ENCODE peak calls at places on chromosomes 4 and X, in four cellular contexts. F, U, B and W are unnamed samples.
A peak's percentile ranks its signal among the peaks of the same experiment; 100 is the strongest.

GRCh38 chrX:1322393-1322792 is 14.2 kb upstream of the IL3RA start:
- DNase-seq in F (no peak), B (no peak), U (no peak), W (no peak)

GRCh38 chr4:8241895-8242696 is 27.5 kb upstream of the HTRA3 start:
- DNase-seq in U (peak; percentile 80), F (peak; percentile 78), B (no peak), W (peak; percentile 95)

GRCh38 chr4:105061136-105061696 is 85.5 kb upstream of the TET2 start:
- DNase-seq in F (peak; percentile 2), U (peak; percentile 26), B (peak; percentile 85), W (no peak)

GRCh38 chr4:8478801-8479744 is 38.5 kb downstream of the TRMT44 start:
- DNase-seq in B (no peak), F (no peak), U (peak; percentile 64), W (no peak)

GRCh38 chr4:51843309-51844156 is 580 bp downstream of the DCUN1D4 start:
- DNase-seq in U (peak; percentile 76), B (no peak), F (peak; percentile 28), W (peak; percentile 58)

GRCh38 chr4:72314869-72315268 is 254.2 kb downstream of the ADAMTS3 start:
- DNase-seq in F (no peak), B (no peak), U (no peak), W (no peak)

GRCh38 chr4:32884198-32884597 is 2164.0 kb downstream of the PCDH7 start:
- DNase-seq in U (no peak), B (no peak), F (no peak), W (no peak)

GRCh38 chrX:70979136-70979762 is 48.4 kb upstream of the SLC7A3 start:
- DNase-seq in U (peak; percentile 54), B (no peak), F (peak; percentile 27), W (peak; percentile 10)

GRCh38 chrX:21176927-21177571 is 197.2 kb upstream of the CNKSR2 start:
- DNase-seq in F (no peak), B (no peak), U (no peak), W (no peak)

GRCh38 chr4:152957437-152958185 is 21.5 kb downstream of the FHDC1 start:
- DNase-seq in B (no peak), F (no peak), U (peak; percentile 14), W (no peak)

GRCh38 chr4:101171747-101172146 is 175.6 kb downstream of the PPP3CA start:
- DNase-seq in U (no peak), F (no peak), B (no peak), W (no peak)

GRCh38 chr4:115759231-115759630 is 645.8 kb upstream of the NDST4 start:
- DNase-seq in U (no peak), F (no peak), B (no peak), W (no peak)

GRCh38 chr4:185424905-185425599 is 712 bp downstream of the UFSP2 start:
- DNase-seq in U (peak; percentile 30), B (no peak), F (peak; percentile 1), W (no peak)

GRCh38 chrX:69539437-69539836 is 35.3 kb downstream of the NALF2 start:
- DNase-seq in F (no peak), B (no peak), U (no peak), W (no peak)

GRCh38 chrX:47248576-47248975 is 15.8 kb downstream of the USP11 start:
- DNase-seq in U (no peak), B (no peak), F (no peak), W (no peak)

GRCh38 chr4:113781439-113782040 is 20.0 kb upstream of the CAMK2D start:
- DNase-seq in F (no peak), B (no peak), U (peak; percentile 7), W (no peak)

GRCh38 chrX:149849787-149850186 is 31.2 kb upstream of the MAGEA8 start:
- DNase-seq in B (no peak), U (no peak), F (no peak), W (no peak)

GRCh38 chrX:10922158-10922557 is 189.0 kb upstream of the HCCS start:
- DNase-seq in B (no peak), F (peak; percentile 1), U (no peak), W (no peak)

GRCh38 chrX:110226931-110227330 is 91.0 kb downstream of the AMMECR1 start:
- DNase-seq in B (no peak), U (no peak), F (no peak), W (no peak)

GRCh38 chr4:106294062-106294461 is 21.9 kb downstream of the TBCK start:
- DNase-seq in B (no peak), F (no peak), U (no peak), W (no peak)

GRCh38 chrX:22699591-22700091 is 300.1 kb upstream of the DDX53 start:
- DNase-seq in F (no peak), U (no peak), B (no peak), W (no peak)

GRCh38 chr4:147360301-147360700 is 120.6 kb upstream of the EDNRA start:
- DNase-seq in U (no peak), F (no peak), B (no peak), W (no peak)

GRCh38 chr4:74855879-74856278 is 61.6 kb upstream of the BTC start:
- DNase-seq in U (no peak), B (no peak), F (no peak), W (no peak)

GRCh38 chr4:925771-926500 is 6.2 kb downstream of the GAK start:
- DNase-seq in U (no peak), F (no peak), B (no peak), W (no peak)

GRCh38 chrX:2498781-2499302 is 1.9 kb downstream of the DHRSX start:
- DNase-seq in U (peak; percentile 43), F (peak; percentile 65), B (no peak), W (no peak)

GRCh38 chr4:186604124-186604627 is 48.8 kb upstream of the MTNR1A start:
- DNase-seq in F (peak; percentile 59), U (no peak), B (no peak), W (no peak)

GRCh38 chrX:134886201-134886600 is 104.6 kb upstream of the SMIM10 start:
- DNase-seq in B (no peak), F (peak; percentile 29), U (no peak), W (no peak)

GRCh38 chr4:42865572-42866189 is 26.8 kb upstream of the GRXCR1 start:
- DNase-seq in F (peak; percentile 48), U (peak; percentile 58), B (no peak), W (peak; percentile 55)

DNA sequence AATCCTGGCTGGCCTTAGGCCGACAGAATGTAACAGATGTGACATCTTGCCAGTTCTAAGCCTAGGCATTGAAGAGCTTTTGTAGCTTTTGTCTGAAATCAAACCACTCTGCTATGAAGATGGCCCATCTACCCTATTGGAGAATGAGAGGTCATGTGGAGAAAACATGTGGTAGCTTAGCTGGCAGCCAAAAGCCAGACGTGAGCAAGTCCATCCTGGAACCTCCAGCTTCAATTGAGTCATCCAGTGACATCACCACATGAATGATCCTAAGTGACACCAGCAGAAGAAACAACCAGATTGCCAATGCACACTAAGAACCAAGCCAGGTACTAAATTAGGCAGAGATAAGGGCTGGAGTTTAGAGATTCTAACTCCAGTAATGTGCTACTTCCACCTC is 154.8 kb upstream of the ZFP42 start:
- DNase-seq in F (no peak), U (no peak), B (no peak), W (no peak)
- TF ChIP-seq SP1 in F (no peak), U (no peak), B (no peak), W (no peak)

DNA sequence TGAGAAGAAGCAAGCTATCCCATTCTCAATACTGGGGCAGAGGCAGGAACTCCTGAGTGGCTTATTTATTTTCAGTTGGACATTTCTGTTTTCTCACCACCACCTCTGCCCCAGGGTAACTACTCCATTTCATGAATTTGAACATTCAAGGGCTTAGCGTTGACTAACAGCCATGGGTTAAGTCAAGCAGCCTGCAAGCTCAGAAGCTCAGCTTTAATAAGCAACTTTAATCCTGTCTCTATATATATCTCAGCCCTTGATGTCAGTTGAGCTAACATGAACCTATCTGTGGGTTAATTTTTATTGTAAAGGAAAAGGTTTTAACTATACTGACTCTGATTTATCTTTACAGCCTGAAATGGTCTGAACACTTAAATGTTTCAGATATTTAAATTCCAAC is 93.8 kb downstream of the MBNL3 start:
- DNase-seq in U (no peak), B (no peak), F (no peak), W (no peak)
- TF ChIP-seq TCF7 in U (no peak), B (no peak), F (no peak), W (no peak)

GRCh38 chr4:7212921-7213320 is 20.6 kb downstream of the SORCS2 start:
- DNase-seq in F (no peak), B (no peak), U (no peak), W (no peak)

GRCh38 chr4:7212101-7212674 is 19.9 kb downstream of the SORCS2 start:
- DNase-seq in B (no peak), F (peak; percentile 38), U (no peak), W (no peak)

GRCh38 chr4:7208509-7209451 is 16.4 kb downstream of the SORCS2 start:
- DNase-seq in U (no peak), B (no peak), F (no peak), W (no peak)

GRCh38 chr4:7209699-7210098 is 17.4 kb downstream of the SORCS2 start:
- DNase-seq in F (no peak), B (no peak), U (no peak), W (no peak)

GRCh38 chr4:7210818-7211217 is 18.5 kb downstream of the SORCS2 start:
- DNase-seq in F (no peak), U (no peak), B (no peak), W (no peak)
- TF ChIP-seq ATF3 in F (no peak), U (no peak), B (no peak), W (no peak)

DNA sequence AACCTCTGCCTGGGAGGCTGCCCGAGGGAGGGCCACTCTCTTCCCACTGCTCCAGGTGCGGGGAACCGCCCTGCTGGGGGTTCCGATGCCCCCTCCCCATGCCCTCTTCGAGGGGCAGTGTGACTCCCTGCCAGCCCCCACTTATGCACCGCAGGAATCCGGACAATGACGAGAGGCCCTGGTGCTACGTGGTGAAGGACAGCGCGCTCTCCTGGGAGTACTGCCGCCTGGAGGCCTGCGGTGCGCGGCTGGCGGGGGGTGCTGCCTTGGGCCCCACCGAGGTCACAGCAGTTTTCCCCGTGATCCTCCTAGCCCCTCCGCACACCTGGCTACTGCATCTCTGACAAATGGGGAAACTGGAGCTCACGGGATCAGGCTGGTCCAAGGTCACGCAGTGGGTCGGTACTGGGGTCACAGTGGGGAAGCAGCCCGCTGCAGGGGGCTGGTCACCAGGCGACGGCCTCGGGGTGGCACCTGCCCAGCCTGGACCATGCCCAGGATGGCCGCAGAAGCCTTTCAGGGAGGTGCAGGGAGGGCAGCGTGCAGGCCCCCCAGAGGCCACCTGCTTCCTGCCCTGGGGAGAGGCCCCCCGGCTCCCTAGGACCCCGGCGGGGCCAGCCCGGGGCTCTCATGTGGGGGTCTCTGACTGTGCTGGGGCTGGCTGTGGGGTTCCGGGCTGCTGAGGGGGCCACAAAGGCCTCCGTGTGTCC is 3.5 kb downstream of the HGFAC start:
- DNase-seq in B (no peak), F (no peak), U (no peak), W (no peak)
- TF ChIP-seq SP1 in B (no peak), F (no peak), U (no peak), W (no peak)